ENCODE peak calls at places on chromosomes 2 and 18, in four cellular contexts. V, W, A and T are unnamed samples.

GRCh38 chr2:32798841-32799240 is 147.9 kb upstream of the LTBP1 start:
- DNase-seq in V (no peak), W (no peak), A (no peak), T (no peak)

GRCh38 chr2:133431289-133431688 is 137.0 kb downstream of the NCKAP5 start:
- DNase-seq in V (no peak), W (no peak), A (no peak), T (no peak)

GRCh38 chr2:236526459-236527197 is 43.0 kb upstream of the ACKR3 start:
- DNase-seq in V (no peak), W (no peak), A (no peak), T (no peak)

GRCh38 chr2:109537565-109538221 is 76.1 kb downstream of the SEPTIN10 start:
- DNase-seq in V (no peak), W (no peak), A (no peak), T (no peak)

GRCh38 chr18:12336887-12337286 is 28.8 kb downstream of the TUBB6 start:
- DNase-seq in V (no peak), W (no peak), A (no peak), T (no peak)

GRCh38 chr18:36187138-36187825 is at the start of gene MOCOS:
- DNase-seq in V (peak), W (no peak), A (peak), T (peak)

GRCh38 chr2:217404236-217404760 is 544.4 kb upstream of the TNP1 start:
- DNase-seq in V (no peak), W (no peak), A (no peak), T (no peak)

GRCh38 chr2:100407108-100407507 is 10.4 kb downstream of the CHST10 start:
- DNase-seq in V (no peak), W (no peak), A (peak), T (no peak)